ENCODE peak calls at places on chromosomes 5 and 9, in ten cellular contexts. H, Z, M, T, G, E, U, D, I and L are unnamed samples.

GRCh38 chr5:106940986-106941385 is 729.8 kb downstream of the EFNA5 start:
- DNase-seq in U (no peak), D (peak; percentile 37), H (no peak), I (no peak), E (no peak), M (no peak), T (peak; percentile 59), G (peak; percentile 39), Z (no peak), L (no peak)

GRCh38 chr9:38060688-38061087 is 8.3 kb downstream of the SHB start:
- DNase-seq in G (no peak), H (no peak), D (no peak), E (no peak), I (no peak), T (no peak), U (no peak), Z (no peak), M (no peak), L (no peak)

GRCh38 chr9:2356391-2356790 is 265.2 kb upstream of the VLDLR start:
- DNase-seq in I (no peak), Z (no peak), U (no peak), M (no peak), H (no peak), E (no peak), D (peak; percentile 4), G (no peak), T (no peak), L (no peak)

GRCh38 chr5:114123654-114124053 is 238.2 kb upstream of the KCNN2 start:
- DNase-seq in I (no peak), G (no peak), M (no peak), E (no peak), Z (no peak), T (no peak), D (no peak), H (no peak), U (no peak), L (no peak)

GRCh38 chr5:103232393-103232999 is 26.1 kb upstream of the MACIR start:
- DNase-seq in E (no peak), Z (peak; percentile 4), G (peak; percentile 74), I (no peak), H (peak; percentile 1), D (peak; percentile 30), M (no peak), U (peak; percentile 28), T (peak; percentile 30), L (no peak)

GRCh38 chr5:593511-593910 is 18.6 kb upstream of the CEP72 start:
- DNase-seq in I (no peak), U (no peak), Z (no peak), H (no peak), E (peak; percentile 14), D (no peak), T (no peak), G (no peak), M (no peak), L (no peak)

GRCh38 chr9:124505006-124505900 is 1.9 kb downstream of the NR5A1 start:
- DNase-seq in D (no peak), Z (no peak), G (no peak), T (no peak), M (no peak), H (no peak), I (no peak), U (no peak), E (no peak), L (no peak)

GRCh38 chr9:121698627-121699270 is 47.3 kb downstream of the DAB2IP start:
- DNase-seq in H (peak; percentile 6), G (peak; percentile 28), I (no peak), Z (peak; percentile 52), E (peak; percentile 79), M (peak; percentile 68), D (no peak), U (no peak), T (peak; percentile 34), L (no peak)